ENCODE peak calls at places on chromosome 4, in seven cellular contexts. One of them, this sample, is unnamed.
A peak's percentile ranks its signal among the peaks of the same experiment; 100 is the strongest.

GRCh38 chr4:40976343-40976742 is 226.6 kb downstream of the NSUN7 start:
- DNase-seq in NT2/D1: no peak
- DNase-seq in GM12878: no peak
- DNase-seq in SK-N-SH: peak; percentile 55
- DNase-seq in HCT116: peak; percentile 51
- DNase-seq in K562: peak; percentile 22
- DNase-seq in HepG2: peak; percentile 57
- DNase-seq in this sample: no peak

GRCh38 chr4:104017213-104017612 is 297.4 kb upstream of the TACR3 start:
- DNase-seq in K562: no peak
- DNase-seq in HCT116: no peak
- DNase-seq in NT2/D1: no peak
- DNase-seq in HepG2: no peak
- DNase-seq in GM12878: no peak
- DNase-seq in SK-N-SH: no peak
- DNase-seq in this sample: no peak

GRCh38 chr4:36244257-36245084 is at the start of gene ARAP2:
- DNase-seq in HCT116: peak; percentile 61
- DNase-seq in SK-N-SH: peak; percentile 19
- DNase-seq in NT2/D1: no peak
- DNase-seq in HepG2: no peak
- DNase-seq in K562: peak; percentile 8
- DNase-seq in GM12878: no peak
- DNase-seq in this sample: peak; percentile 67

GRCh38 chr4:85067342-85067741 is 100.9 kb upstream of the WDFY3 start:
- DNase-seq in SK-N-SH: no peak
- DNase-seq in NT2/D1: no peak
- DNase-seq in HepG2: no peak
- DNase-seq in K562: no peak
- DNase-seq in GM12878: no peak
- DNase-seq in HCT116: no peak
- DNase-seq in this sample: no peak

GRCh38 chr4:71187399-71188196 is 151.2 kb upstream of the SLC4A4 start:
- DNase-seq in HCT116: no peak
- DNase-seq in SK-N-SH: no peak
- DNase-seq in NT2/D1: no peak
- DNase-seq in K562: no peak
- DNase-seq in GM12878: no peak
- DNase-seq in HepG2: no peak
- DNase-seq in this sample: no peak

GRCh38 chr4:15402146-15402545 is 25.7 kb upstream of the C1QTNF7 start:
- DNase-seq in HCT116: no peak
- DNase-seq in SK-N-SH: no peak
- DNase-seq in K562: no peak
- DNase-seq in GM12878: no peak
- DNase-seq in NT2/D1: no peak
- DNase-seq in HepG2: no peak
- DNase-seq in this sample: no peak

GRCh38 chr4:151228196-151229119 is 48.5 kb upstream of the PRSS48 start:
- DNase-seq in SK-N-SH: no peak
- DNase-seq in HepG2: no peak
- DNase-seq in HCT116: no peak
- DNase-seq in GM12878: no peak
- DNase-seq in NT2/D1: no peak
- DNase-seq in K562: no peak
- DNase-seq in this sample: no peak

GRCh38 chr4:105145913-105146285 is 777 bp upstream of the TET2 start:
- DNase-seq in NT2/D1: no peak
- DNase-seq in SK-N-SH: no peak
- DNase-seq in K562: no peak
- DNase-seq in HepG2: no peak
- DNase-seq in GM12878: no peak
- DNase-seq in HCT116: no peak
- DNase-seq in this sample: peak; percentile 66

GRCh38 chr4:176792348-176793059 is at the start of gene VEGFC:
- DNase-seq in NT2/D1: peak; percentile 35
- DNase-seq in HCT116: no peak
- DNase-seq in SK-N-SH: peak; percentile 79
- DNase-seq in HepG2: peak; percentile 3
- DNase-seq in GM12878: no peak
- DNase-seq in K562: no peak
- DNase-seq in this sample: peak; percentile 72

GRCh38 chr4:139833131-139833930 is 167.7 kb downstream of the MGST2 start:
- DNase-seq in GM12878: no peak
- DNase-seq in SK-N-SH: no peak
- DNase-seq in HepG2: no peak
- DNase-seq in K562: no peak
- DNase-seq in NT2/D1: no peak
- DNase-seq in HCT116: no peak
- DNase-seq in this sample: no peak

GRCh38 chr4:189613202-189613601 is 327.5 kb upstream of the FRG1 start:
- DNase-seq in HepG2: no peak
- DNase-seq in SK-N-SH: no peak
- DNase-seq in NT2/D1: no peak
- DNase-seq in HCT116: no peak
- DNase-seq in GM12878: no peak
- DNase-seq in K562: no peak
- DNase-seq in this sample: no peak

GRCh38 chr4:189299706-189300105 is 641.0 kb upstream of the FRG1 start:
- DNase-seq in K562: no peak
- DNase-seq in HepG2: no peak
- DNase-seq in HCT116: no peak
- DNase-seq in NT2/D1: no peak
- DNase-seq in SK-N-SH: no peak
- DNase-seq in GM12878: no peak
- DNase-seq in this sample: no peak

GRCh38 chr4:2255501-2256155 is 6.3 kb downstream of the MXD4 start:
- DNase-seq in SK-N-SH: peak; percentile 53
- DNase-seq in GM12878: no peak
- DNase-seq in HCT116: no peak
- DNase-seq in NT2/D1: no peak
- DNase-seq in K562: no peak
- DNase-seq in HepG2: no peak
- DNase-seq in this sample: no peak

GRCh38 chr4:144712775-144713174 is 66.8 kb downstream of the HHIP start:
- DNase-seq in HCT116: no peak
- DNase-seq in NT2/D1: no peak
- DNase-seq in K562: no peak
- DNase-seq in SK-N-SH: no peak
- DNase-seq in HepG2: no peak
- DNase-seq in GM12878: no peak
- DNase-seq in this sample: no peak

GRCh38 chr4:122836941-122837340 is 10.3 kb downstream of the FGF2 start:
- DNase-seq in SK-N-SH: no peak
- DNase-seq in GM12878: no peak
- DNase-seq in K562: no peak
- DNase-seq in HCT116: no peak
- DNase-seq in HepG2: no peak
- DNase-seq in NT2/D1: no peak
- DNase-seq in this sample: no peak

GRCh38 chr4:67604029-67604381 is 45.5 kb downstream of the STAP1 start:
- DNase-seq in NT2/D1: no peak
- DNase-seq in HCT116: no peak
- DNase-seq in GM12878: no peak
- DNase-seq in HepG2: no peak
- DNase-seq in SK-N-SH: no peak
- DNase-seq in K562: no peak
- DNase-seq in this sample: no peak

GRCh38 chr4:182235016-182235415 is 8.2 kb upstream of the TENM3 start:
- DNase-seq in K562: no peak
- DNase-seq in HepG2: no peak
- DNase-seq in NT2/D1: no peak
- DNase-seq in GM12878: no peak
- DNase-seq in SK-N-SH: no peak
- DNase-seq in HCT116: no peak
- DNase-seq in this sample: no peak

GRCh38 chr4:84985952-84986351 is 19.5 kb upstream of the WDFY3 start:
- DNase-seq in GM12878: no peak
- DNase-seq in K562: no peak
- DNase-seq in SK-N-SH: no peak
- DNase-seq in NT2/D1: no peak
- DNase-seq in HepG2: peak; percentile 6
- DNase-seq in HCT116: peak; percentile 48
- DNase-seq in this sample: no peak

GRCh38 chr4:26520728-26521442 is 30.6 kb upstream of the CCKAR start:
- DNase-seq in NT2/D1: no peak
- DNase-seq in GM12878: no peak
- DNase-seq in HCT116: no peak
- DNase-seq in K562: no peak
- DNase-seq in SK-N-SH: no peak
- DNase-seq in HepG2: no peak
- DNase-seq in this sample: peak; percentile 33

GRCh38 chr4:7195546-7196282 is 3.4 kb downstream of the SORCS2 start:
- DNase-seq in GM12878: no peak
- DNase-seq in HCT116: no peak
- DNase-seq in HepG2: no peak
- DNase-seq in NT2/D1: no peak
- DNase-seq in K562: no peak
- DNase-seq in SK-N-SH: no peak
- DNase-seq in this sample: no peak

GRCh38 chr4:184011810-184012209 is 106.7 kb downstream of the STOX2 start:
- DNase-seq in K562: no peak
- DNase-seq in HepG2: no peak
- DNase-seq in SK-N-SH: no peak
- DNase-seq in NT2/D1: no peak
- DNase-seq in GM12878: no peak
- DNase-seq in HCT116: no peak
- DNase-seq in this sample: no peak

GRCh38 chr4:82515705-82516104 is 46.1 kb downstream of the TMEM150C start:
- DNase-seq in SK-N-SH: no peak
- DNase-seq in NT2/D1: no peak
- DNase-seq in HepG2: no peak
- DNase-seq in GM12878: no peak
- DNase-seq in HCT116: no peak
- DNase-seq in K562: no peak
- DNase-seq in this sample: no peak

GRCh38 chr4:182261651-182262223 is 18.5 kb downstream of the TENM3 start:
- DNase-seq in GM12878: no peak
- DNase-seq in HepG2: no peak
- DNase-seq in K562: no peak
- DNase-seq in SK-N-SH: no peak
- DNase-seq in NT2/D1: no peak
- DNase-seq in HCT116: no peak
- DNase-seq in this sample: no peak

GRCh38 chr4:159308571-159309340 is 205.9 kb downstream of the RAPGEF2 start:
- DNase-seq in HepG2: no peak
- DNase-seq in NT2/D1: no peak
- DNase-seq in K562: no peak
- DNase-seq in SK-N-SH: no peak
- DNase-seq in HCT116: no peak
- DNase-seq in GM12878: no peak
- DNase-seq in this sample: no peak

GRCh38 chr4:42352049-42352448 is 45.2 kb upstream of the SHISA3 start:
- DNase-seq in NT2/D1: no peak
- DNase-seq in SK-N-SH: no peak
- DNase-seq in K562: no peak
- DNase-seq in HepG2: no peak
- DNase-seq in GM12878: no peak
- DNase-seq in HCT116: no peak
- DNase-seq in this sample: no peak

GRCh38 chr4:48247142-48247877 is 22.3 kb downstream of the TEC start:
- DNase-seq in GM12878: peak; percentile 51
- DNase-seq in HCT116: no peak
- DNase-seq in K562: no peak
- DNase-seq in HepG2: no peak
- DNase-seq in SK-N-SH: no peak
- DNase-seq in NT2/D1: no peak
- DNase-seq in this sample: no peak

GRCh38 chr4:87298362-87298761 is 24.3 kb downstream of the HSD17B13 start:
- DNase-seq in NT2/D1: no peak
- DNase-seq in SK-N-SH: no peak
- DNase-seq in HCT116: no peak
- DNase-seq in HepG2: no peak
- DNase-seq in GM12878: no peak
- DNase-seq in K562: no peak
- DNase-seq in this sample: no peak
- TF ChIP-seq YY1 in NT2/D1: no peak
- TF ChIP-seq YY1 in SK-N-SH: no peak
- TF ChIP-seq YY1 in HCT116: no peak
- TF ChIP-seq YY1 in HepG2: no peak
- TF ChIP-seq YY1 in GM12878: no peak
- TF ChIP-seq YY1 in K562: no peak
- TF ChIP-seq YY1 in this sample: no peak

DNA sequence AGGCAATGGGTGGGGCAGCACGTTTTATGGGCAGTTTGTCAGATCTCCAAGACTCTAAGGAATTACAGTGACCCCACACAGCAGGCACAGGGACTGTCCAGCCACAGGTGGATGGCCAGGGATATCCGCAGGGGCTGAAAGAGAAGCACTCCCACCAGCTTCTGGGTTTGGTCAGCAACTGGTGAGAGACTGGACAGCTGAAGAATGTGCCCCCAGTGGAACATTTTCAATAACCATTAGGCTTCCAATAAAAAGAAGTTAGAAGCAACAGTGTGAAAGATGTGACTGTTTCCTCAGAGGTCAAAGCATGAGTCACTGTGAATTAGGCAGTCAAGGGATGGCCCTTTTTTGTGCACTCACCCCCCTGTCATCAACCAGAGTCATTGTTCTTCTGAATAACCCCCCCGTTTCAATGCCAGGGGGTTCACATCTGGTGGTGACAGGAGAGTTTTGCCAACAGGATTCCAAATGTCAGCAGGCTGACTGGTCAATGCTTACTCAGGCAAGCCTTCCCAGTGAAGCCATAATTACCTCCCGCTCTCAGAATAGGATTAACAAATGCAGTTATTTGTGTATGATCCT is 74.5 kb upstream of the SH3RF1 start:
- DNase-seq in NT2/D1: no peak
- DNase-seq in K562: no peak
- DNase-seq in HCT116: peak; percentile 40
- DNase-seq in GM12878: no peak
- DNase-seq in SK-N-SH: peak; percentile 10
- DNase-seq in HepG2: no peak
- DNase-seq in this sample: no peak
- TF ChIP-seq YY1 in NT2/D1: no peak
- TF ChIP-seq YY1 in K562: no peak
- TF ChIP-seq YY1 in HCT116: no peak
- TF ChIP-seq YY1 in GM12878: no peak
- TF ChIP-seq YY1 in SK-N-SH: no peak
- TF ChIP-seq YY1 in HepG2: no peak
- TF ChIP-seq YY1 in this sample: no peak

GRCh38 chr4:33696586-33696985 is 2547.7 kb downstream of the ARAP2 start:
- DNase-seq in GM12878: no peak
- DNase-seq in HepG2: no peak
- DNase-seq in K562: no peak
- DNase-seq in HCT116: no peak
- DNase-seq in NT2/D1: no peak
- DNase-seq in SK-N-SH: no peak
- DNase-seq in this sample: no peak
- TF ChIP-seq YY1 in GM12878: no peak
- TF ChIP-seq YY1 in HepG2: no peak
- TF ChIP-seq YY1 in K562: no peak
- TF ChIP-seq YY1 in HCT116: no peak
- TF ChIP-seq YY1 in NT2/D1: no peak
- TF ChIP-seq YY1 in SK-N-SH: no peak
- TF ChIP-seq YY1 in this sample: no peak

DNA sequence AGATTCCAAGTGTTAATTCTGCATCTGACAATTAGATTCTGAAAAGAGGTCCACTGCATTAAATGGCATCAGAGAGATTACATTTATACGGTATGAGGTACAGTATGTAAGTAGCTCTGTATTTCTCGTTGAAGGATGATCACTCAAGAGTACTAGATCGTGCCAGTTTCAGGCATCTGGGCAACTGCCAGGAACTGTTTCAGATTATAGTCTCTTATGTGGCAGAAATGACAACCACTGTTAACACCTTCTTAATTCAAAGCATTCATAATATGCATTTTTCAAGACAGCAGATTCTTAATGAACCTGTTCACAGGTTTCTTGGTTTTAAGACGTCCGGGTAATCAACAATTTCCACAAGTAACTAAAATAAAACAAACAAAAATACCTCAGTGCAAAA is 1.6 kb downstream of the ANKRD50 start:
- DNase-seq in NT2/D1: no peak
- DNase-seq in SK-N-SH: no peak
- DNase-seq in GM12878: no peak
- DNase-seq in HCT116: no peak
- DNase-seq in K562: no peak
- DNase-seq in HepG2: no peak
- DNase-seq in this sample: no peak
- TF ChIP-seq YY1 in NT2/D1: no peak
- TF ChIP-seq YY1 in SK-N-SH: no peak
- TF ChIP-seq YY1 in GM12878: no peak
- TF ChIP-seq YY1 in HCT116: no peak
- TF ChIP-seq YY1 in K562: no peak
- TF ChIP-seq YY1 in HepG2: no peak
- TF ChIP-seq YY1 in this sample: no peak